ENCODE peak calls at places on chromosomes 13 and 19, in five cellular contexts. T, L, V, Z and X are unnamed samples.
A peak's percentile ranks its signal among the peaks of the same experiment; 100 is the strongest.

GRCh38 chr19:54708781-54709180 is 15.5 kb upstream of the KIR3DL3 start:
- DNase-seq in V (no peak), T (no peak), Z (no peak), L (no peak), X (no peak)

GRCh38 chr19:8355631-8356402 is 8.1 kb upstream of the ANGPTL4 start:
- DNase-seq in V (no peak), Z (no peak), L (no peak), T (no peak), X (no peak)

GRCh38 chr19:54415208-54415900 is at the start of gene TTYH1:
- DNase-seq in V (no peak), L (peak; percentile 61), T (peak; percentile 42), Z (no peak), X (no peak)

GRCh38 chr13:32969516-32969941 is 46.7 kb upstream of the KL start:
- DNase-seq in Z (no peak), V (no peak), T (no peak), L (no peak), X (no peak)

GRCh38 chr13:50129923-50130685 is 114.9 kb downstream of the KCNRG start:
- DNase-seq in Z (peak; percentile 37), V (peak; percentile 48), L (peak; percentile 43), T (no peak), X (peak; percentile 50)

GRCh38 chr19:742540-743075 is 8.3 kb upstream of the MISP start:
- DNase-seq in L (no peak), V (no peak), T (no peak), Z (no peak), X (no peak)

GRCh38 chr13:73268306-73268705 is 209.5 kb downstream of the KLF5 start:
- DNase-seq in Z (no peak), L (no peak), V (no peak), T (no peak), X (no peak)

GRCh38 chr13:113789167-113789566 is 30.1 kb downstream of the TMEM255B start:
- DNase-seq in V (no peak), T (no peak), Z (no peak), L (no peak), X (no peak)

GRCh38 chr19:18437481-18438330 is at the start of gene ISYNA1:
- DNase-seq in Z (peak; percentile 67), V (peak; percentile 72), T (no peak), L (peak; percentile 58), X (peak; percentile 77)

GRCh38 chr13:113854238-113855011 is 9.5 kb downstream of the GAS6 start:
- DNase-seq in L (no peak), T (no peak), V (no peak), Z (peak; percentile 61), X (no peak)